ENCODE peak calls at places on chromosomes 13 and 19, in eight cellular contexts. One of them, this sample, is unnamed. For H3K4me1, the result is how much of the 10 kb centered on the place peaks cover.

GRCh38 chr19:46727036-46727501 is 10.2 kb upstream of the PRKD2 start:
- DNase-seq in IMR-90: no peak
- DNase-seq in tibial nerve: no peak
- DNase-seq in esophagus squamous epithelium: no peak
- DNase-seq in stomach: no peak
- DNase-seq in heart left ventricle: peak
- DNase-seq in breast epithelium: no peak
- DNase-seq in body of pancreas: no peak
- DNase-seq in this sample: no peak

GRCh38 chr19:48415395-48415794 is 21.9 kb downstream of the GRIN2D start:
- DNase-seq in breast epithelium: no peak
- DNase-seq in tibial nerve: peak
- DNase-seq in stomach: peak
- DNase-seq in esophagus squamous epithelium: no peak
- DNase-seq in body of pancreas: peak
- DNase-seq in heart left ventricle: peak
- DNase-seq in IMR-90: peak
- DNase-seq in this sample: peak

GRCh38 chr13:23695711-23696512 is 125.7 kb downstream of the TNFRSF19 start:
- DNase-seq in breast epithelium: no peak
- DNase-seq in stomach: no peak
- DNase-seq in tibial nerve: no peak
- DNase-seq in body of pancreas: no peak
- DNase-seq in heart left ventricle: peak
- DNase-seq in esophagus squamous epithelium: peak
- DNase-seq in IMR-90: no peak
- DNase-seq in this sample: peak

GRCh38 chr13:42548731-42549554 is 25.0 kb upstream of the TNFSF11 start:
- DNase-seq in tibial nerve: no peak
- DNase-seq in esophagus squamous epithelium: no peak
- DNase-seq in IMR-90: no peak
- DNase-seq in breast epithelium: no peak
- DNase-seq in heart left ventricle: peak
- DNase-seq in body of pancreas: no peak
- DNase-seq in stomach: peak
- DNase-seq in this sample: peak

GRCh38 chr19:34104099-34104498 is 68.2 kb upstream of the LSM14A start:
- DNase-seq in stomach: no peak
- DNase-seq in breast epithelium: no peak
- DNase-seq in IMR-90: no peak
- DNase-seq in esophagus squamous epithelium: no peak
- DNase-seq in body of pancreas: no peak
- DNase-seq in heart left ventricle: no peak
- DNase-seq in tibial nerve: no peak
- DNase-seq in this sample: no peak

GRCh38 chr19:10756371-10756770 is 38.5 kb downstream of the DNM2 start:
- DNase-seq in heart left ventricle: no peak
- DNase-seq in body of pancreas: no peak
- DNase-seq in breast epithelium: no peak
- DNase-seq in tibial nerve: no peak
- DNase-seq in stomach: no peak
- DNase-seq in IMR-90: no peak
- DNase-seq in esophagus squamous epithelium: no peak
- DNase-seq in this sample: no peak

GRCh38 chr19:13022859-13023636 is 27.8 kb downstream of the NFIX start:
- DNase-seq in stomach: peak
- DNase-seq in breast epithelium: peak
- DNase-seq in esophagus squamous epithelium: no peak
- DNase-seq in tibial nerve: peak
- DNase-seq in body of pancreas: peak
- DNase-seq in heart left ventricle: peak
- DNase-seq in IMR-90: peak
- DNase-seq in this sample: peak

GRCh38 chr13:21898990-21899389 is 228.1 kb downstream of the FGF9 start:
- DNase-seq in stomach: no peak
- DNase-seq in esophagus squamous epithelium: no peak
- DNase-seq in heart left ventricle: no peak
- DNase-seq in breast epithelium: no peak
- DNase-seq in tibial nerve: no peak
- DNase-seq in body of pancreas: no peak
- DNase-seq in IMR-90: no peak
- DNase-seq in this sample: no peak

GRCh38 chr19:6187374-6187773 is 51.9 kb downstream of the ACSBG2 start:
- DNase-seq in breast epithelium: no peak
- DNase-seq in esophagus squamous epithelium: no peak
- DNase-seq in IMR-90: no peak
- DNase-seq in stomach: no peak
- DNase-seq in heart left ventricle: no peak
- DNase-seq in tibial nerve: no peak
- DNase-seq in body of pancreas: no peak
- DNase-seq in this sample: no peak

GRCh38 chr13:34207334-34207733 is 389.4 kb downstream of the RFC3 start:
- DNase-seq in heart left ventricle: peak
- DNase-seq in body of pancreas: peak
- DNase-seq in IMR-90: peak
- DNase-seq in stomach: no peak
- DNase-seq in tibial nerve: no peak
- DNase-seq in breast epithelium: no peak
- DNase-seq in esophagus squamous epithelium: no peak
- DNase-seq in this sample: no peak

GRCh38 chr13:94558721-94559120 is 37.2 kb downstream of the TGDS start:
- DNase-seq in heart left ventricle: no peak
- DNase-seq in IMR-90: no peak
- DNase-seq in stomach: no peak
- DNase-seq in tibial nerve: no peak
- DNase-seq in breast epithelium: no peak
- DNase-seq in esophagus squamous epithelium: no peak
- DNase-seq in body of pancreas: no peak
- DNase-seq in this sample: no peak

GRCh38 chr13:23022667-23023066 is 158.1 kb upstream of the SGCG start:
- DNase-seq in esophagus squamous epithelium: no peak
- DNase-seq in IMR-90: no peak
- DNase-seq in breast epithelium: no peak
- DNase-seq in stomach: no peak
- DNase-seq in tibial nerve: no peak
- DNase-seq in body of pancreas: no peak
- DNase-seq in heart left ventricle: no peak
- DNase-seq in this sample: no peak

GRCh38 chr19:47035127-47035494 is 13.3 kb downstream of the TMEM160 start:
- DNase-seq in tibial nerve: no peak
- DNase-seq in heart left ventricle: peak
- DNase-seq in esophagus squamous epithelium: no peak
- DNase-seq in IMR-90: no peak
- DNase-seq in breast epithelium: no peak
- DNase-seq in body of pancreas: no peak
- DNase-seq in stomach: no peak
- DNase-seq in this sample: peak

GRCh38 chr19:55304980-55305379 is 20.2 kb downstream of the TMEM150B start:
- DNase-seq in breast epithelium: no peak
- DNase-seq in stomach: no peak
- DNase-seq in IMR-90: no peak
- DNase-seq in heart left ventricle: no peak
- DNase-seq in esophagus squamous epithelium: no peak
- DNase-seq in tibial nerve: no peak
- DNase-seq in body of pancreas: no peak
- DNase-seq in this sample: no peak

GRCh38 chr13:75251188-75251587 is 230.8 kb downstream of the TBC1D4 start:
- DNase-seq in heart left ventricle: no peak
- DNase-seq in esophagus squamous epithelium: no peak
- DNase-seq in IMR-90: no peak
- DNase-seq in body of pancreas: no peak
- DNase-seq in tibial nerve: no peak
- DNase-seq in breast epithelium: no peak
- DNase-seq in stomach: no peak
- DNase-seq in this sample: no peak

GRCh38 chr13:111513766-111514611 is 193.5 kb downstream of the TEX29 start:
- DNase-seq in tibial nerve: no peak
- DNase-seq in IMR-90: no peak
- DNase-seq in stomach: no peak
- DNase-seq in body of pancreas: no peak
- DNase-seq in breast epithelium: no peak
- DNase-seq in esophagus squamous epithelium: no peak
- DNase-seq in heart left ventricle: no peak
- DNase-seq in this sample: no peak

GRCh38 chr19:3366104-3366760 is at the start of gene NFIC:
- DNase-seq in esophagus squamous epithelium: no peak
- DNase-seq in heart left ventricle: peak
- DNase-seq in IMR-90: peak
- DNase-seq in body of pancreas: peak
- DNase-seq in stomach: peak
- DNase-seq in tibial nerve: peak
- DNase-seq in breast epithelium: peak
- DNase-seq in this sample: peak
- TF ChIP-seq POLR2A in esophagus squamous epithelium: no peak
- TF ChIP-seq POLR2A in heart left ventricle: no peak
- TF ChIP-seq POLR2A in IMR-90: no peak
- TF ChIP-seq POLR2A in body of pancreas: peak
- TF ChIP-seq POLR2A in stomach: no peak
- TF ChIP-seq POLR2A in tibial nerve: peak
- TF ChIP-seq POLR2A in breast epithelium: peak
- TF ChIP-seq POLR2A in this sample: no peak

GRCh38 chr19:8412783-8413592 is at the start of gene MARCHF2:
- DNase-seq in body of pancreas: peak
- DNase-seq in esophagus squamous epithelium: peak
- DNase-seq in IMR-90: peak
- DNase-seq in tibial nerve: peak
- DNase-seq in breast epithelium: peak
- DNase-seq in stomach: peak
- DNase-seq in heart left ventricle: peak
- DNase-seq in this sample: peak

GRCh38 chr19:8413593-8413923 is 453 bp downstream of the MARCHF2 start:
- DNase-seq in heart left ventricle: no peak
- DNase-seq in IMR-90: no peak
- DNase-seq in stomach: no peak
- DNase-seq in esophagus squamous epithelium: no peak
- DNase-seq in body of pancreas: no peak
- DNase-seq in breast epithelium: no peak
- DNase-seq in tibial nerve: no peak
- DNase-seq in this sample: no peak
- H3K4me1 ChIP-seq in heart left ventricle: under half
- H3K4me1 ChIP-seq in IMR-90: under half
- H3K4me1 ChIP-seq in stomach: half or more
- H3K4me1 ChIP-seq in esophagus squamous epithelium: under half
- H3K4me1 ChIP-seq in body of pancreas: under half
- H3K4me1 ChIP-seq in breast epithelium: under half
- H3K4me1 ChIP-seq in tibial nerve: under half
- H3K4me1 ChIP-seq in this sample: under half

GRCh38 chr13:114256547-114256946 is 21.9 kb downstream of the CDC16 start:
- DNase-seq in stomach: no peak
- DNase-seq in body of pancreas: no peak
- DNase-seq in tibial nerve: no peak
- DNase-seq in esophagus squamous epithelium: no peak
- DNase-seq in heart left ventricle: no peak
- DNase-seq in IMR-90: no peak
- DNase-seq in breast epithelium: no peak
- DNase-seq in this sample: no peak

GRCh38 chr13:114258589-114258988 is 22.8 kb upstream of the UPF3A start:
- DNase-seq in body of pancreas: no peak
- DNase-seq in IMR-90: no peak
- DNase-seq in breast epithelium: no peak
- DNase-seq in heart left ventricle: no peak
- DNase-seq in tibial nerve: no peak
- DNase-seq in esophagus squamous epithelium: no peak
- DNase-seq in stomach: peak
- DNase-seq in this sample: no peak

GRCh38 chr13:114259974-114260373 is 21.4 kb upstream of the UPF3A start:
- DNase-seq in tibial nerve: no peak
- DNase-seq in esophagus squamous epithelium: no peak
- DNase-seq in IMR-90: no peak
- DNase-seq in stomach: no peak
- DNase-seq in body of pancreas: no peak
- DNase-seq in breast epithelium: peak
- DNase-seq in heart left ventricle: peak
- DNase-seq in this sample: no peak

GRCh38 chr13:114259374-114259773 is 22.0 kb upstream of the UPF3A start:
- DNase-seq in body of pancreas: no peak
- DNase-seq in esophagus squamous epithelium: no peak
- DNase-seq in stomach: no peak
- DNase-seq in breast epithelium: no peak
- DNase-seq in IMR-90: no peak
- DNase-seq in tibial nerve: no peak
- DNase-seq in heart left ventricle: no peak
- DNase-seq in this sample: no peak

DNA sequence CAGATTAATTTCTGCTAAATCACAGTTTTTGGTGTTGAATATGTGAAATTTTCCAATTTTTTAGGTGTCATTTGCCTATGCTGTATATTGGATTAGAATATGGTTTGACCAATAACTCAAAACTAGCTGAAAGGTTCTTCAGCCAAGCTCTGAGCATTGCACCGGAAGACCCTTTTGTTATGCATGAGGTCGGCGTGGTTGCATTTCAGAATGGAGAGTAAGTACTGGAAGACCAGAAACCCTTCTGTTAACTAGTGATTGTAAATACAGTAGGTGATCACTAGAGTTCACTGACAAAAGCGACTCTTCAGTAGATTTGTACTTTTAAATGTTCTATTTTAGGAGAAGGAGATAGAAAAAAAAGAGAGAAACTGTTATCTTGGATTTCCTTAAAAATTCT is 22.3 kb downstream of the CDC16 start:
- DNase-seq in breast epithelium: no peak
- DNase-seq in stomach: no peak
- DNase-seq in IMR-90: no peak
- DNase-seq in heart left ventricle: no peak
- DNase-seq in esophagus squamous epithelium: no peak
- DNase-seq in body of pancreas: no peak
- DNase-seq in tibial nerve: no peak
- DNase-seq in this sample: no peak
- H3K27ac ChIP-seq in breast epithelium: no peak
- H3K27ac ChIP-seq in stomach: no peak
- H3K27ac ChIP-seq in IMR-90: no peak
- H3K27ac ChIP-seq in heart left ventricle: no peak
- H3K27ac ChIP-seq in esophagus squamous epithelium: no peak
- H3K27ac ChIP-seq in body of pancreas: no peak
- H3K27ac ChIP-seq in tibial nerve: no peak
- H3K27ac ChIP-seq in this sample: no peak

GRCh38 chr19:2103308-2103707 is 6.6 kb downstream of the IZUMO4 start:
- DNase-seq in IMR-90: no peak
- DNase-seq in heart left ventricle: no peak
- DNase-seq in esophagus squamous epithelium: no peak
- DNase-seq in body of pancreas: no peak
- DNase-seq in stomach: no peak
- DNase-seq in breast epithelium: no peak
- DNase-seq in tibial nerve: no peak
- DNase-seq in this sample: no peak

GRCh38 chr19:2099054-2099501 is 2.4 kb downstream of the IZUMO4 start:
- DNase-seq in IMR-90: no peak
- DNase-seq in esophagus squamous epithelium: no peak
- DNase-seq in stomach: no peak
- DNase-seq in heart left ventricle: no peak
- DNase-seq in body of pancreas: no peak
- DNase-seq in tibial nerve: no peak
- DNase-seq in breast epithelium: no peak
- DNase-seq in this sample: no peak

GRCh38 chr19:2100719-2101061 is 4.0 kb downstream of the IZUMO4 start:
- DNase-seq in esophagus squamous epithelium: no peak
- DNase-seq in heart left ventricle: no peak
- DNase-seq in breast epithelium: no peak
- DNase-seq in tibial nerve: no peak
- DNase-seq in stomach: no peak
- DNase-seq in IMR-90: no peak
- DNase-seq in body of pancreas: no peak
- DNase-seq in this sample: no peak

GRCh38 chr19:2099937-2100718 is 3.4 kb downstream of the IZUMO4 start:
- DNase-seq in tibial nerve: no peak
- DNase-seq in stomach: no peak
- DNase-seq in heart left ventricle: no peak
- DNase-seq in esophagus squamous epithelium: no peak
- DNase-seq in IMR-90: no peak
- DNase-seq in breast epithelium: no peak
- DNase-seq in body of pancreas: no peak
- DNase-seq in this sample: no peak

GRCh38 chr19:2101417-2102335 is 5.0 kb downstream of the IZUMO4 start:
- DNase-seq in stomach: no peak
- DNase-seq in tibial nerve: no peak
- DNase-seq in esophagus squamous epithelium: no peak
- DNase-seq in breast epithelium: no peak
- DNase-seq in heart left ventricle: no peak
- DNase-seq in IMR-90: no peak
- DNase-seq in body of pancreas: no peak
- DNase-seq in this sample: no peak
- TF ChIP-seq POLR2A in stomach: no peak
- TF ChIP-seq POLR2A in tibial nerve: no peak
- TF ChIP-seq POLR2A in esophagus squamous epithelium: no peak
- TF ChIP-seq POLR2A in breast epithelium: no peak
- TF ChIP-seq POLR2A in heart left ventricle: no peak
- TF ChIP-seq POLR2A in IMR-90: no peak
- TF ChIP-seq POLR2A in body of pancreas: no peak
- TF ChIP-seq POLR2A in this sample: no peak